ENCODE peak calls at places on chromosomes 13 and 19, in four cellular contexts. One of them, this sample, is unnamed.

GRCh38 chr13:93927431-93927830 is 552.1 kb downstream of the DCT start:
- DNase-seq in K562: no peak
- DNase-seq in A549: no peak
- DNase-seq in GM12878: no peak
- DNase-seq in this sample: no peak

GRCh38 chr13:113955691-113956090 is 18.2 kb downstream of the C13orf46 start:
- DNase-seq in GM12878: no peak
- DNase-seq in A549: no peak
- DNase-seq in K562: no peak
- DNase-seq in this sample: no peak

GRCh38 chr19:37920591-37921450 is 13.8 kb downstream of the SIPA1L3 start:
- DNase-seq in A549: no peak
- DNase-seq in K562: no peak
- DNase-seq in GM12878: no peak
- DNase-seq in this sample: no peak

GRCh38 chr19:33259532-33259931 is 33.9 kb upstream of the SLC7A10 start:
- DNase-seq in GM12878: no peak
- DNase-seq in A549: no peak
- DNase-seq in K562: no peak
- DNase-seq in this sample: no peak

GRCh38 chr13:41995946-41996345 is 35.0 kb upstream of the VWA8 start:
- DNase-seq in GM12878: no peak
- DNase-seq in K562: peak
- DNase-seq in A549: no peak
- DNase-seq in this sample: peak

GRCh38 chr19:21934593-21934992 is 76.2 kb downstream of the ZNF208 start:
- DNase-seq in K562: no peak
- DNase-seq in A549: no peak
- DNase-seq in GM12878: no peak
- DNase-seq in this sample: no peak

GRCh38 chr13:59877933-59878332 is 285.8 kb downstream of the DIAPH3 start:
- DNase-seq in GM12878: no peak
- DNase-seq in A549: no peak
- DNase-seq in K562: no peak
- DNase-seq in this sample: peak

GRCh38 chr19:41876847-41877489 is at the start of gene CD79A:
- DNase-seq in K562: no peak
- DNase-seq in A549: no peak
- DNase-seq in GM12878: peak
- DNase-seq in this sample: no peak

GRCh38 chr19:4596033-4596904 is 36.8 kb upstream of the SEMA6B start:
- DNase-seq in A549: no peak
- DNase-seq in K562: no peak
- DNase-seq in GM12878: no peak
- DNase-seq in this sample: no peak

GRCh38 chr13:24905242-24905641 is 141.3 kb downstream of the RNF17 start:
- DNase-seq in A549: no peak
- DNase-seq in K562: no peak
- DNase-seq in GM12878: no peak
- DNase-seq in this sample: peak

GRCh38 chr13:72204291-72204690 is 337.3 kb upstream of the DACH1 start:
- DNase-seq in GM12878: no peak
- DNase-seq in K562: no peak
- DNase-seq in A549: no peak
- DNase-seq in this sample: no peak

GRCh38 chr13:114077121-114077937 is 55.1 kb downstream of the RASA3 start:
- DNase-seq in K562: no peak
- DNase-seq in A549: no peak
- DNase-seq in GM12878: no peak
- DNase-seq in this sample: no peak

GRCh38 chr19:28130066-28130511 is 1082.9 kb downstream of the UQCRFS1 start:
- DNase-seq in K562: no peak
- DNase-seq in A549: no peak
- DNase-seq in GM12878: peak
- DNase-seq in this sample: no peak

GRCh38 chr19:46015961-46016425 is 6.9 kb downstream of the PGLYRP1 start:
- DNase-seq in GM12878: no peak
- DNase-seq in A549: peak
- DNase-seq in K562: no peak
- DNase-seq in this sample: no peak

GRCh38 chr19:14248578-14249011 is 42.6 kb upstream of the ADGRL1 start:
- DNase-seq in GM12878: no peak
- DNase-seq in A549: peak
- DNase-seq in K562: no peak
- DNase-seq in this sample: no peak

GRCh38 chr19:35555301-35556005 is 8.0 kb downstream of the ATP4A start:
- DNase-seq in GM12878: no peak
- DNase-seq in A549: peak
- DNase-seq in K562: peak
- DNase-seq in this sample: peak

GRCh38 chr19:53536223-53536543 is 1.8 kb upstream of the ZNF331 start:
- DNase-seq in K562: no peak
- DNase-seq in A549: no peak
- DNase-seq in GM12878: no peak
- DNase-seq in this sample: no peak

GRCh38 chr19:53540091-53540490 is 2.1 kb downstream of the ZNF331 start:
- DNase-seq in A549: no peak
- DNase-seq in K562: no peak
- DNase-seq in GM12878: no peak
- DNase-seq in this sample: no peak

GRCh38 chr19:53537126-53537522 is 821 bp upstream of the ZNF331 start:
- DNase-seq in K562: no peak
- DNase-seq in A549: no peak
- DNase-seq in GM12878: no peak
- DNase-seq in this sample: no peak

GRCh38 chr19:53538378-53539109 is 599 bp downstream of the ZNF331 start:
- DNase-seq in K562: no peak
- DNase-seq in GM12878: no peak
- DNase-seq in A549: no peak
- DNase-seq in this sample: no peak

GRCh38 chr19:53537523-53538377 is at the start of gene ZNF331:
- DNase-seq in K562: no peak
- DNase-seq in A549: peak
- DNase-seq in GM12878: peak
- DNase-seq in this sample: peak
- TF ChIP-seq ELK1 in K562: no peak
- TF ChIP-seq ELK1 in A549: no peak
- TF ChIP-seq ELK1 in GM12878: no peak
- TF ChIP-seq ELK1 in this sample: no peak

GRCh38 chr13:36986462-36987240 is 12.5 kb downstream of the ALG5 start:
- DNase-seq in A549: no peak
- DNase-seq in GM12878: no peak
- DNase-seq in K562: no peak
- DNase-seq in this sample: peak
- TF ChIP-seq ELK1 in A549: no peak
- TF ChIP-seq ELK1 in GM12878: no peak
- TF ChIP-seq ELK1 in K562: no peak
- TF ChIP-seq ELK1 in this sample: no peak

DNA sequence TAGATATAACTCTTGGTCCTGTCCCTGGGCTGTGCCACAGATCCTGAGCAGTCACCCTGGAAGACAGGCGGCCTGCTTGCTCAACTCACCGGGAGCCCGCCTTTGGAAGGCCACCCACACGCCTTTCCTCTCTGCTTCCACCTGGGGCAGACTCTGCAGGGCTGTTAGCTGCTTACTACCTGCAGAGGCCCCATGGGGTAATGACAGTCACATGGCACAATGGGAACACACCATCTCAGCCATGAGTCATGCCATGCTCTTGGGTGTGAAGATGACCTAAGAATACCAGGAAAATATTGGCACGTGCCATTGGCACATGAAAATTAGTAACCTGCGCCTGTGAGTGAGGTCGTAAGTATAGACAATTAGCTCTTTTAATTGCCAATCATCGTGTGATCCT is 108.6 kb downstream of the COL4A2 start:
- DNase-seq in K562: peak
- DNase-seq in A549: peak
- DNase-seq in GM12878: no peak
- DNase-seq in this sample: peak
- TF ChIP-seq ELK1 in K562: no peak
- TF ChIP-seq ELK1 in A549: no peak
- TF ChIP-seq ELK1 in GM12878: no peak
- TF ChIP-seq ELK1 in this sample: no peak

DNA sequence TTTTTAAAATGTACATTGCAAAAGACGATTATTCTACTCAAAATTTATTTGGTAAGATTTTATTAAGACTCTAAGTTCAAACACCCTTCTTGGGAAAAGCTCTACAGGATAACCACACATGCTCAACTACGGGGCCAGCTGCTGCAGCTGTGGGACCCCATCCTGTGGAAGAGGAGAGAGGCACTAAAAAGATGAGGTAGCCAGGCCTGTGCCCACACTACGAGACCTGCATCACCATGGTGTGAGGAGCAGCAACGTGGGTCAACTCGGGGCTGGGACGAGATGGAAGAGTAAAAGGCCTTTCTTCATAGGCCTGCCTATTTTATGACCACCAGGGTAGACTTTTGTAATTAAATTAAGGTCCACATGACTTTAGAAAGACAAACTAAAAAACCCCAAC is 4.6 kb upstream of the CCNP start:
- DNase-seq in K562: no peak
- DNase-seq in A549: no peak
- DNase-seq in GM12878: no peak
- DNase-seq in this sample: no peak
- TF ChIP-seq ELK1 in K562: no peak
- TF ChIP-seq ELK1 in A549: no peak
- TF ChIP-seq ELK1 in GM12878: no peak
- TF ChIP-seq ELK1 in this sample: no peak

GRCh38 chr13:66926200-66926850 is 303.8 kb downstream of the PCDH9 start:
- DNase-seq in A549: no peak
- DNase-seq in K562: no peak
- DNase-seq in GM12878: no peak
- DNase-seq in this sample: no peak
- TF ChIP-seq ELK1 in A549: no peak
- TF ChIP-seq ELK1 in K562: no peak
- TF ChIP-seq ELK1 in GM12878: no peak
- TF ChIP-seq ELK1 in this sample: no peak

This sample was measured in IMR-90.